ENCODE peak calls at places on chromosomes 3 and 15, in six cellular contexts. W is brain microvascular endothelial cell, H is fibroblast of the aortic adventitia, O is K562, S is GM23338, E is lower leg skin. C is an unnamed sample.

GRCh38 chr15:96316953-96317629 is 13.4 kb upstream of the NR2F2 start:
- DNase-seq in W (no peak), S (peak), O (no peak), H (no peak), E (no peak), C (peak)

GRCh38 chr15:42549052-42549491 is 434 bp downstream of the HAUS2 start:
- DNase-seq in O (no peak), H (peak), E (no peak), W (peak), S (peak), C (peak)

GRCh38 chr3:18429021-18429745 is 4.0 kb upstream of the SATB1 start:
- DNase-seq in H (no peak), S (no peak), E (no peak), W (no peak), O (no peak), C (no peak)

GRCh38 chr3:99706410-99706809 is 68.0 kb downstream of the COL8A1 start:
- DNase-seq in O (no peak), H (peak), E (no peak), W (no peak), S (no peak), C (peak)

GRCh38 chr3:160602259-160602658 is 36.9 kb upstream of the KPNA4 start:
- DNase-seq in W (no peak), O (no peak), S (no peak), E (no peak), H (no peak), C (no peak)

GRCh38 chr3:25508901-25509300 is 80.8 kb downstream of the RARB start:
- DNase-seq in W (peak), H (peak), O (no peak), S (no peak), E (no peak), C (peak)

GRCh38 chr3:110165753-110166152 is 828.4 kb upstream of the DPPA4 start:
- DNase-seq in W (no peak), O (no peak), E (no peak), H (no peak), S (peak), C (no peak)

GRCh38 chr3:35727179-35727578 is 87.9 kb downstream of the ARPP21 start:
- DNase-seq in S (no peak), O (no peak), H (no peak), W (no peak), E (no peak), C (no peak)

GRCh38 chr3:103787164-103787871 is 1352.5 kb downstream of the ZPLD1 start:
- DNase-seq in E (no peak), W (no peak), H (no peak), O (no peak), S (no peak), C (no peak)

GRCh38 chr3:27575509-27575908 is 91.3 kb upstream of the SLC4A7 start:
- DNase-seq in H (no peak), E (no peak), W (no peak), O (no peak), S (no peak), C (no peak)

GRCh38 chr3:114231616-114232015 is 5.8 kb downstream of the ZNF80 start:
- DNase-seq in O (no peak), E (no peak), S (no peak), W (no peak), H (no peak), C (no peak)

GRCh38 chr3:110332591-110332990 is 739.0 kb upstream of the NECTIN3 start:
- DNase-seq in H (no peak), E (no peak), W (no peak), O (no peak), S (no peak), C (no peak)

GRCh38 chr3:31185004-31185357 is 290.5 kb upstream of the GADL1 start:
- DNase-seq in O (no peak), E (no peak), W (peak), H (peak), S (no peak), C (peak)

GRCh38 chr15:46365612-46366011 is 730.8 kb downstream of the SQOR start:
- DNase-seq in E (peak), S (no peak), O (no peak), W (no peak), H (no peak), C (peak)

GRCh38 chr15:39685999-39686613 is 96.5 kb downstream of the FSIP1 start:
- DNase-seq in E (no peak), S (peak), O (peak), W (peak), H (peak), C (peak)

GRCh38 chr15:64452988-64453688 is 7.2 kb upstream of the ZNF609 start:
- DNase-seq in S (no peak), E (no peak), O (no peak), W (no peak), H (peak), C (peak)

GRCh38 chr15:57485869-57486268 is 105.8 kb upstream of the MYZAP start:
- DNase-seq in S (peak), H (peak), W (peak), O (no peak), E (peak), C (peak)

GRCh38 chr3:158095302-158095997 is 10.8 kb downstream of the SHOX2 start:
- DNase-seq in O (no peak), S (peak), H (no peak), W (no peak), E (no peak), C (no peak)

GRCh38 chr3:180059351-180059750 is 22.6 kb upstream of the PEX5L start:
- DNase-seq in E (no peak), W (no peak), O (no peak), H (peak), S (no peak), C (no peak)

GRCh38 chr15:33675246-33675645 is 293.1 kb upstream of the CHRM5 start:
- DNase-seq in H (peak), S (peak), W (peak), E (no peak), O (peak), C (peak)

GRCh38 chr15:101193063-101193712 is 58.7 kb downstream of the CHSY1 start:
- DNase-seq in W (no peak), S (no peak), H (peak), O (no peak), E (no peak), C (peak)

GRCh38 chr15:37783290-37783689 is 151.2 kb upstream of the TMCO5A start:
- DNase-seq in W (no peak), O (no peak), H (peak), S (peak), E (no peak), C (peak)

GRCh38 chr15:52463638-52464037 is 65.0 kb downstream of the MYO5A start:
- DNase-seq in H (peak), W (no peak), E (no peak), O (no peak), S (no peak), C (peak)
- TF ChIP-seq CTCF in H (peak), W (no peak), E (no peak), O (peak), S (peak), C (no peak)

GRCh38 chr15:56469484-56469883 is 4.5 kb upstream of the MNS1 start:
- DNase-seq in O (no peak), W (no peak), E (no peak), H (no peak), S (no peak), C (no peak)

GRCh38 chr15:56471440-56472069 is 6.6 kb upstream of the MNS1 start:
- DNase-seq in W (no peak), S (no peak), H (no peak), O (no peak), E (no peak), C (no peak)

GRCh38 chr15:56467626-56468025 is 2.7 kb upstream of the MNS1 start:
- DNase-seq in O (no peak), W (no peak), E (no peak), S (no peak), H (no peak), C (no peak)

GRCh38 chr15:56464893-56465520 is at the start of gene MNS1:
- DNase-seq in S (peak), W (peak), O (peak), H (peak), E (peak), C (peak)

DNA sequence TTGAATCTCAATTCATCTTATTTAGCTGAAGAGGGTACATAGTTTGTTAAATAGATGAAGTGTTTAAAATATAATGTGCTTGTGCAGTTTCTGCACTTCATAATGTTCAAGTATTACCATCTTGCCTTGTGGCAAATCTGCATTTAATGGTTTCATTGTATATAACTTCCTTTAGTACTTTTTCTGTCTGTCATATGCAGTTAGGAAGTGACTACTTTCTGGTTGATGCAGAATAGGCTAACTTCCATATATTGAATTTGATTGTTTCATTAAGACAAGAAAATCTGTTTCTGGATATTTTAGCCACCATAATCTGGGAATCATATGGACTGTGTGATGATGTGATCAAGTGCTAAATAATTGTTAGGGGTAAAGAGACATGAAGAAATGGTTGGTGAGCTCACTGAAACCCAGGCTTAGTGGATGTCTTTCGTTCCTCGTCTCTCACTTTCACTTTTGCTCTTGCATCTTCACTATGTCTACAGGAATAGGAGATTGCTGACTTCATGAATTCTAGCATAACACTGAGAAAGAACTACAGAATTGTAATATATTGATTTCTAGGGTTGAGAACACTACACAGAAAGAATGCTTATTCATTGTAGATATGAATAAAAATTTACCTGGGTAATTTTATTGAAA is 3.5 kb upstream of the MNS1 start:
- DNase-seq in S (no peak), O (no peak), W (no peak), H (peak), E (no peak), C (peak)
- H3K4me3 ChIP-seq in S (no peak), O (peak), W (no peak), H (peak), E (no peak), C (no peak)

GRCh38 chr15:99212401-99212800 is 37.0 kb downstream of the TTC23 start:
- DNase-seq in H (no peak), E (no peak), W (peak), O (no peak), S (no peak), C (peak)

GRCh38 chr15:99211926-99212325 is 37.5 kb downstream of the TTC23 start:
- DNase-seq in O (no peak), W (peak), E (no peak), H (no peak), S (no peak), C (peak)

GRCh38 chr15:99210334-99210733 is 39.0 kb downstream of the TTC23 start:
- DNase-seq in S (no peak), E (no peak), H (no peak), W (no peak), O (no peak), C (no peak)

GRCh38 chr15:99209326-99209725 is 40.1 kb downstream of the TTC23 start:
- DNase-seq in W (no peak), O (no peak), H (no peak), S (no peak), E (no peak), C (no peak)

DNA sequence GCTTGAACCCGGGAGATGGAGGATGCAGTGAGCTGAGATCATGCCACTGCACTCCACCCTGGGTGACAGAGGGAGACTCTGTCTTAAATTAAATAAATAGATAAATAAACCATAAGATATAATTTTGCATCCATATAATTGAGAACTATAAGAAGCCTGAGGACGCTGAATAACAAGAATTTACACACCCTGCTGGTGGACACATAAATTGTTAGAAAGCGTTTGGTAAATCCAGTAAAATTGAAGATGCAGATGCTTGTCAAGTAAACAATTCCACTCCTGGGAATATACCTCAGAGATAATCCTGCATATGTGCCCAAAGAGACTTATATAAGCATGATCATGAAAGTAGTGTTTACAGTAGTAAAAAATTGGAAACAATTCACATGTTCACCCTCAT is 41.7 kb downstream of the TTC23 start:
- DNase-seq in O (no peak), E (no peak), H (no peak), W (no peak), S (no peak), C (no peak)
- TF ChIP-seq CTCF in O (no peak), E (no peak), H (no peak), W (no peak), S (no peak), C (no peak)

GRCh38 chr3:127043731-127044510 is 61.0 kb downstream of the PLXNA1 start:
- DNase-seq in O (no peak), S (no peak), H (no peak), E (no peak), W (no peak), C (no peak)
- H3K4me3 ChIP-seq in O (no peak), S (no peak), H (no peak), E (no peak), W (no peak), C (no peak)

DNA sequence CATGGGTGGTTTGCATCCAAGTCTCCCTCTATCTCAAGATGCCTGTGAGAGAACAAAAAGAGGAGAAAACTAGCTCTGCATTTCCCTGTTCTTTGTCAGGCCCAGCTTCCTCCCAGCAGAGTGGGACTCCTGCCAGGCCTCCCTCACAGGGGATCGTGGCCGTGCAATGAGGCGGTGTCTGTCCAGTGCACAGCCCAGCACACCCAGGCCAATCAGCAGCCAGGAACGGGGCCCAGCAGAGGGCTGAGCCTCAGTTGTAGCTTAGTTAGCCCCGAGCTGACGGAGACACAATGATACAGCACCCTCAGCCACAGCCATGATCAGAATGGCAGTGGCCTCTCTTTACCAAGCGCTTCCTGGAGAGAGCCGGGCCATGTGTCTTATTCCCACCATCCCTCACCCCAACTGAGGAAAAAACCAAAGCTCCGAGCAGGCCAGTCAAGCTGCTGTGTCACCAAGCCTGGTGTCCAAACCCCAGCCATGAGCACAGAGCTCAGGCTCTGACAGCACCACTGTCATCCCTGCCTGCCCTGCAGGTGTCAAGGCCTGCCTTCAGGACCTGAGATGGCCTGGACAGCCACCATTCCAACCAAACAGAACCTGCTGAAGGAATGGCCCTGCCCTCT is 71.1 kb downstream of the DNAJB8 start:
- DNase-seq in S (no peak), H (peak), W (peak), O (peak), E (no peak), C (peak)
- TF ChIP-seq CTCF in S (no peak), H (no peak), W (no peak), O (no peak), E (no peak), C (no peak)

GRCh38 chr3:185822221-185822956 is 2.5 kb downstream of the IGF2BP2 start:
- DNase-seq in O (no peak), S (no peak), E (no peak), W (no peak), H (peak), C (peak)

GRCh38 chr3:185815391-185816282 is 9.2 kb downstream of the IGF2BP2 start:
- DNase-seq in H (no peak), E (no peak), S (peak), O (no peak), W (no peak), C (peak)

GRCh38 chr3:185822957-185823279 is 1.9 kb downstream of the IGF2BP2 start:
- DNase-seq in O (no peak), H (no peak), S (no peak), W (no peak), E (no peak), C (no peak)

GRCh38 chr3:185820973-185821758 is 3.7 kb downstream of the IGF2BP2 start:
- DNase-seq in W (peak), O (no peak), H (peak), S (no peak), E (no peak), C (peak)

DNA sequence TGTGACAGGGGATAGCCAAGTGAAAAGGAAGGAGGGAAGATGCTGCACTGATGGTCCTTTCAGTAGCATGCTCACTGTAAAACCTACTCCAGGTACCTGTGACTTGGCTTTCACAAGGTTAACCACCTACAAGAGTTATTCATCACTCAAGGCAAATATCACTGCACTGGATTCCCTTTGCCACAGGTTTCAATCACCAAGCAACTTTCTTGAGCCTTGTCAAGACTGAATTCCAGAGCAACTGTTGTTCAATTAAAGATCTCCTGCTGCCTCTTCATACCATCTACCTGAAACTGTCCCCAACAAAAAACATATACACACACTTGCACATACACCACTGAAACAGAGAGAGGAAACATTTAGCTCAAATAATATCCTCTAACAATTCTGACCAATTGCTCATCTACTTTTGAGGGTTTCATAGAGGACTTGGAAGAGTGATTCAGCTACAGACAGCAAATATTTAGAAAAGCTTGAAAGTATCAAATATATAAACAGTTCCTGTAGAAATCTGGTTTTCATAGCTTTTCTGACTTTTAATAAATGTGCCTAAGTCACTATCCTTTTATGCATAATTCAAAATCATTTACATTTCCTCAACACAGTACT is 6.5 kb downstream of the IGF2BP2 start:
- DNase-seq in O (no peak), S (peak), H (no peak), E (no peak), W (no peak), C (no peak)
- H3K4me3 ChIP-seq in O (no peak), S (peak), H (no peak), E (no peak), W (no peak), C (no peak)

DNA sequence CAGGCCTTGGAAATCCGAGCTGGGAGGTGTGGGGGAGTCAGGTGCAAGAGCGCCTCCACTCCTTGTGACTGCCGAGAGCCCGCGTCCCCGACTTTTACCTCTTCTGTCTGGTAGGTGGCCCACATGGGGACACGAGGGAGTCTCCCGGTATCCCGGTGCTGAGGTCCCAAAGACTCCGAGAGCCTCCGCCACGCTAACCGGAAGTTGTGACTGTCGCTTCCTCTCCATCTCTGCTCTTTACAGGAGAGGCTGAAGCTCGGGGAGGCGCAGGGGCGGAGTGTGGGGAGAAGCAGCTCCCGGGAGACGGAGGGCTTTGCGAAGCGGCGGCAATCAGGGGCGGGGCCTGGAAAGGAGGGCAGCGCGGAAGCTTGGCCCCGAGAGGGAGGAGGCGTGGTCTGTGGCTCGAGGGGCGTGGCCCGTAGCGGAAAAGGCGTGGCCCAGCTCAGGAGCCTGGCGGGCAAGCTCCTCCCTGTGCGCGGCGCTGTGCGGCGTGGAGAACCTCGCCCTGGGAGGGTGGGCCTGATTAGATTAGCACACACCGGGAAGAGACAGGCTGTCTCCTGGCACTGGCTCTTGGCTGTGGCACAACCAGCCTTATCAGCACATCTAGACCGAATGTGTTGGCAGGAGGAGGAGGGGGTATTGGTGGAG is 143.9 kb downstream of the GABRB3 start:
- DNase-seq in S (peak), W (no peak), E (no peak), O (peak), H (peak), C (peak)
- TF ChIP-seq CTCF in S (no peak), W (no peak), E (no peak), O (peak), H (no peak), C (no peak)

GRCh38 chr15:100114526-100114925 is 227.2 kb downstream of the ADAMTS17 start:
- DNase-seq in E (no peak), W (peak), S (peak), H (peak), O (no peak), C (peak)
- H3K4me3 ChIP-seq in E (no peak), W (peak), S (no peak), H (peak), O (no peak), C (peak)